ENCODE peak calls at places on chromosomes 6 and 20, in nine cellular contexts. One of them, this sample, is unnamed.

GRCh38 chr20:52152416-52152815 is 39.2 kb downstream of the ZFP64 start:
- DNase-seq in activated CD8-positive, alpha-beta memory T cell treated with anti-CD3 and anti-CD28 coated beads for 1 hour: no peak
- DNase-seq in SIG-M5: no peak
- DNase-seq in T47D: no peak
- DNase-seq in nucleus accumbens: no peak
- DNase-seq in mammary epithelial cell: no peak
- DNase-seq in activated naive CD4-positive, alpha-beta T cell treated with anti-CD3 and anti-CD28 coated beads, Interleukin-2, amount 50 U/mL, for 16 hours: no peak
- DNase-seq in fibroblast of the conjunctiva: no peak
- DNase-seq in IMR-90: no peak
- DNase-seq in this sample: no peak

GRCh38 chr6:89145461-89145961 is 344 bp upstream of the PM20D2 start:
- DNase-seq in activated CD8-positive, alpha-beta memory T cell treated with anti-CD3 and anti-CD28 coated beads for 1 hour: no peak
- DNase-seq in SIG-M5: peak
- DNase-seq in T47D: no peak
- DNase-seq in nucleus accumbens: no peak
- DNase-seq in mammary epithelial cell: peak
- DNase-seq in activated naive CD4-positive, alpha-beta T cell treated with anti-CD3 and anti-CD28 coated beads, Interleukin-2, amount 50 U/mL, for 16 hours: peak
- DNase-seq in fibroblast of the conjunctiva: no peak
- DNase-seq in IMR-90: peak
- DNase-seq in this sample: no peak

GRCh38 chr6:107712523-107713213 is 111.4 kb downstream of the SCML4 start:
- DNase-seq in activated CD8-positive, alpha-beta memory T cell treated with anti-CD3 and anti-CD28 coated beads for 1 hour: no peak
- DNase-seq in SIG-M5: no peak
- DNase-seq in T47D: no peak
- DNase-seq in nucleus accumbens: no peak
- DNase-seq in mammary epithelial cell: peak
- DNase-seq in activated naive CD4-positive, alpha-beta T cell treated with anti-CD3 and anti-CD28 coated beads, Interleukin-2, amount 50 U/mL, for 16 hours: peak
- DNase-seq in fibroblast of the conjunctiva: no peak
- DNase-seq in IMR-90: peak
- DNase-seq in this sample: no peak

GRCh38 chr20:60586417-60587105 is 628.3 kb downstream of the CDH26 start:
- DNase-seq in activated CD8-positive, alpha-beta memory T cell treated with anti-CD3 and anti-CD28 coated beads for 1 hour: no peak
- DNase-seq in SIG-M5: no peak
- DNase-seq in T47D: no peak
- DNase-seq in nucleus accumbens: no peak
- DNase-seq in mammary epithelial cell: no peak
- DNase-seq in activated naive CD4-positive, alpha-beta T cell treated with anti-CD3 and anti-CD28 coated beads, Interleukin-2, amount 50 U/mL, for 16 hours: no peak
- DNase-seq in fibroblast of the conjunctiva: no peak
- DNase-seq in IMR-90: no peak
- DNase-seq in this sample: no peak

GRCh38 chr20:49575551-49576060 is 7.7 kb upstream of the PTGIS start:
- DNase-seq in activated CD8-positive, alpha-beta memory T cell treated with anti-CD3 and anti-CD28 coated beads for 1 hour: no peak
- DNase-seq in SIG-M5: no peak
- DNase-seq in T47D: no peak
- DNase-seq in nucleus accumbens: no peak
- DNase-seq in mammary epithelial cell: no peak
- DNase-seq in activated naive CD4-positive, alpha-beta T cell treated with anti-CD3 and anti-CD28 coated beads, Interleukin-2, amount 50 U/mL, for 16 hours: no peak
- DNase-seq in fibroblast of the conjunctiva: no peak
- DNase-seq in IMR-90: no peak
- DNase-seq in this sample: no peak

GRCh38 chr20:4444404-4444803 is 277.3 kb upstream of the PRND start:
- DNase-seq in activated CD8-positive, alpha-beta memory T cell treated with anti-CD3 and anti-CD28 coated beads for 1 hour: no peak
- DNase-seq in SIG-M5: no peak
- DNase-seq in T47D: no peak
- DNase-seq in nucleus accumbens: no peak
- DNase-seq in mammary epithelial cell: peak
- DNase-seq in activated naive CD4-positive, alpha-beta T cell treated with anti-CD3 and anti-CD28 coated beads, Interleukin-2, amount 50 U/mL, for 16 hours: no peak
- DNase-seq in fibroblast of the conjunctiva: no peak
- DNase-seq in IMR-90: peak
- DNase-seq in this sample: no peak

GRCh38 chr6:118618676-118619377 is 32.6 kb downstream of the CEP85L start:
- DNase-seq in activated CD8-positive, alpha-beta memory T cell treated with anti-CD3 and anti-CD28 coated beads for 1 hour: peak
- DNase-seq in SIG-M5: no peak
- DNase-seq in T47D: peak
- DNase-seq in nucleus accumbens: peak
- DNase-seq in mammary epithelial cell: peak
- DNase-seq in activated naive CD4-positive, alpha-beta T cell treated with anti-CD3 and anti-CD28 coated beads, Interleukin-2, amount 50 U/mL, for 16 hours: peak
- DNase-seq in fibroblast of the conjunctiva: peak
- DNase-seq in IMR-90: peak
- DNase-seq in this sample: no peak

GRCh38 chr6:167409078-167409477 is 84.2 kb downstream of the TTLL2 start:
- DNase-seq in activated CD8-positive, alpha-beta memory T cell treated with anti-CD3 and anti-CD28 coated beads for 1 hour: no peak
- DNase-seq in SIG-M5: no peak
- DNase-seq in T47D: no peak
- DNase-seq in nucleus accumbens: no peak
- DNase-seq in mammary epithelial cell: no peak
- DNase-seq in activated naive CD4-positive, alpha-beta T cell treated with anti-CD3 and anti-CD28 coated beads, Interleukin-2, amount 50 U/mL, for 16 hours: no peak
- DNase-seq in fibroblast of the conjunctiva: no peak
- DNase-seq in IMR-90: no peak
- DNase-seq in this sample: no peak

GRCh38 chr6:64258752-64259151 is 623.1 kb downstream of the PHF3 start:
- DNase-seq in activated CD8-positive, alpha-beta memory T cell treated with anti-CD3 and anti-CD28 coated beads for 1 hour: no peak
- DNase-seq in SIG-M5: no peak
- DNase-seq in T47D: no peak
- DNase-seq in nucleus accumbens: no peak
- DNase-seq in mammary epithelial cell: no peak
- DNase-seq in activated naive CD4-positive, alpha-beta T cell treated with anti-CD3 and anti-CD28 coated beads, Interleukin-2, amount 50 U/mL, for 16 hours: no peak
- DNase-seq in fibroblast of the conjunctiva: no peak
- DNase-seq in IMR-90: no peak
- DNase-seq in this sample: no peak

GRCh38 chr20:12528591-12529041 is 480.2 kb upstream of the SPTLC3 start:
- DNase-seq in activated CD8-positive, alpha-beta memory T cell treated with anti-CD3 and anti-CD28 coated beads for 1 hour: no peak
- DNase-seq in SIG-M5: no peak
- DNase-seq in T47D: no peak
- DNase-seq in nucleus accumbens: no peak
- DNase-seq in mammary epithelial cell: no peak
- DNase-seq in activated naive CD4-positive, alpha-beta T cell treated with anti-CD3 and anti-CD28 coated beads, Interleukin-2, amount 50 U/mL, for 16 hours: no peak
- DNase-seq in fibroblast of the conjunctiva: no peak
- DNase-seq in IMR-90: no peak
- DNase-seq in this sample: no peak

GRCh38 chr6:111776236-111777189 is 96.7 kb downstream of the FYN start:
- DNase-seq in activated CD8-positive, alpha-beta memory T cell treated with anti-CD3 and anti-CD28 coated beads for 1 hour: no peak
- DNase-seq in SIG-M5: no peak
- DNase-seq in T47D: no peak
- DNase-seq in nucleus accumbens: no peak
- DNase-seq in mammary epithelial cell: no peak
- DNase-seq in activated naive CD4-positive, alpha-beta T cell treated with anti-CD3 and anti-CD28 coated beads, Interleukin-2, amount 50 U/mL, for 16 hours: no peak
- DNase-seq in fibroblast of the conjunctiva: no peak
- DNase-seq in IMR-90: no peak
- DNase-seq in this sample: no peak

GRCh38 chr20:51360451-51361230 is 181.9 kb downstream of the NFATC2 start:
- DNase-seq in activated CD8-positive, alpha-beta memory T cell treated with anti-CD3 and anti-CD28 coated beads for 1 hour: no peak
- DNase-seq in SIG-M5: no peak
- DNase-seq in T47D: no peak
- DNase-seq in nucleus accumbens: no peak
- DNase-seq in mammary epithelial cell: peak
- DNase-seq in activated naive CD4-positive, alpha-beta T cell treated with anti-CD3 and anti-CD28 coated beads, Interleukin-2, amount 50 U/mL, for 16 hours: no peak
- DNase-seq in fibroblast of the conjunctiva: peak
- DNase-seq in IMR-90: peak
- DNase-seq in this sample: no peak

GRCh38 chr6:15901141-15902115 is 227.5 kb upstream of the MYLIP start:
- DNase-seq in activated CD8-positive, alpha-beta memory T cell treated with anti-CD3 and anti-CD28 coated beads for 1 hour: no peak
- DNase-seq in SIG-M5: peak
- DNase-seq in T47D: peak
- DNase-seq in nucleus accumbens: no peak
- DNase-seq in mammary epithelial cell: no peak
- DNase-seq in activated naive CD4-positive, alpha-beta T cell treated with anti-CD3 and anti-CD28 coated beads, Interleukin-2, amount 50 U/mL, for 16 hours: no peak
- DNase-seq in fibroblast of the conjunctiva: no peak
- DNase-seq in IMR-90: no peak
- DNase-seq in this sample: no peak

GRCh38 chr20:13008761-13009681 is at the start of gene SPTLC3:
- DNase-seq in activated CD8-positive, alpha-beta memory T cell treated with anti-CD3 and anti-CD28 coated beads for 1 hour: no peak
- DNase-seq in SIG-M5: no peak
- DNase-seq in T47D: peak
- DNase-seq in nucleus accumbens: no peak
- DNase-seq in mammary epithelial cell: peak
- DNase-seq in activated naive CD4-positive, alpha-beta T cell treated with anti-CD3 and anti-CD28 coated beads, Interleukin-2, amount 50 U/mL, for 16 hours: no peak
- DNase-seq in fibroblast of the conjunctiva: peak
- DNase-seq in IMR-90: peak
- DNase-seq in this sample: no peak

GRCh38 chr6:168128006-168128630 is 49.1 kb upstream of the FRMD1 start:
- DNase-seq in activated CD8-positive, alpha-beta memory T cell treated with anti-CD3 and anti-CD28 coated beads for 1 hour: no peak
- DNase-seq in SIG-M5: no peak
- DNase-seq in T47D: no peak
- DNase-seq in nucleus accumbens: no peak
- DNase-seq in mammary epithelial cell: no peak
- DNase-seq in activated naive CD4-positive, alpha-beta T cell treated with anti-CD3 and anti-CD28 coated beads, Interleukin-2, amount 50 U/mL, for 16 hours: no peak
- DNase-seq in fibroblast of the conjunctiva: no peak
- DNase-seq in IMR-90: no peak
- DNase-seq in this sample: no peak

GRCh38 chr6:97765480-97765879 is 482.5 kb upstream of the MMS22L start:
- DNase-seq in activated CD8-positive, alpha-beta memory T cell treated with anti-CD3 and anti-CD28 coated beads for 1 hour: no peak
- DNase-seq in SIG-M5: no peak
- DNase-seq in T47D: no peak
- DNase-seq in nucleus accumbens: no peak
- DNase-seq in mammary epithelial cell: no peak
- DNase-seq in activated naive CD4-positive, alpha-beta T cell treated with anti-CD3 and anti-CD28 coated beads, Interleukin-2, amount 50 U/mL, for 16 hours: no peak
- DNase-seq in fibroblast of the conjunctiva: peak
- DNase-seq in IMR-90: peak
- DNase-seq in this sample: no peak

GRCh38 chr6:33695451-33695855 is 16.0 kb downstream of the UQCC2 start:
- DNase-seq in activated CD8-positive, alpha-beta memory T cell treated with anti-CD3 and anti-CD28 coated beads for 1 hour: no peak
- DNase-seq in SIG-M5: no peak
- DNase-seq in T47D: no peak
- DNase-seq in nucleus accumbens: no peak
- DNase-seq in mammary epithelial cell: no peak
- DNase-seq in activated naive CD4-positive, alpha-beta T cell treated with anti-CD3 and anti-CD28 coated beads, Interleukin-2, amount 50 U/mL, for 16 hours: no peak
- DNase-seq in fibroblast of the conjunctiva: no peak
- DNase-seq in IMR-90: no peak
- DNase-seq in this sample: no peak

GRCh38 chr6:35360349-35361138 is 18.2 kb downstream of the PPARD start:
- DNase-seq in activated CD8-positive, alpha-beta memory T cell treated with anti-CD3 and anti-CD28 coated beads for 1 hour: no peak
- DNase-seq in SIG-M5: no peak
- DNase-seq in T47D: peak
- DNase-seq in nucleus accumbens: peak
- DNase-seq in mammary epithelial cell: peak
- DNase-seq in activated naive CD4-positive, alpha-beta T cell treated with anti-CD3 and anti-CD28 coated beads, Interleukin-2, amount 50 U/mL, for 16 hours: no peak
- DNase-seq in fibroblast of the conjunctiva: no peak
- DNase-seq in IMR-90: peak
- DNase-seq in this sample: no peak

GRCh38 chr20:17721802-17722486 is 22.2 kb downstream of the BANF2 start:
- DNase-seq in activated CD8-positive, alpha-beta memory T cell treated with anti-CD3 and anti-CD28 coated beads for 1 hour: no peak
- DNase-seq in SIG-M5: no peak
- DNase-seq in T47D: peak
- DNase-seq in nucleus accumbens: no peak
- DNase-seq in mammary epithelial cell: no peak
- DNase-seq in activated naive CD4-positive, alpha-beta T cell treated with anti-CD3 and anti-CD28 coated beads, Interleukin-2, amount 50 U/mL, for 16 hours: no peak
- DNase-seq in fibroblast of the conjunctiva: no peak
- DNase-seq in IMR-90: no peak
- DNase-seq in this sample: no peak

GRCh38 chr20:62427172-62428007 is at the start of gene RBBP8NL:
- DNase-seq in activated CD8-positive, alpha-beta memory T cell treated with anti-CD3 and anti-CD28 coated beads for 1 hour: no peak
- DNase-seq in SIG-M5: no peak
- DNase-seq in T47D: peak
- DNase-seq in nucleus accumbens: no peak
- DNase-seq in mammary epithelial cell: peak
- DNase-seq in activated naive CD4-positive, alpha-beta T cell treated with anti-CD3 and anti-CD28 coated beads, Interleukin-2, amount 50 U/mL, for 16 hours: no peak
- DNase-seq in fibroblast of the conjunctiva: no peak
- DNase-seq in IMR-90: no peak
- DNase-seq in this sample: no peak

GRCh38 chr20:25018425-25018824 is 25.9 kb upstream of the APMAP start:
- DNase-seq in activated CD8-positive, alpha-beta memory T cell treated with anti-CD3 and anti-CD28 coated beads for 1 hour: no peak
- DNase-seq in SIG-M5: no peak
- DNase-seq in T47D: peak
- DNase-seq in nucleus accumbens: no peak
- DNase-seq in mammary epithelial cell: no peak
- DNase-seq in activated naive CD4-positive, alpha-beta T cell treated with anti-CD3 and anti-CD28 coated beads, Interleukin-2, amount 50 U/mL, for 16 hours: no peak
- DNase-seq in fibroblast of the conjunctiva: no peak
- DNase-seq in IMR-90: no peak
- DNase-seq in this sample: no peak

GRCh38 chr6:15320683-15321082 is 74.8 kb downstream of the JARID2 start:
- DNase-seq in activated CD8-positive, alpha-beta memory T cell treated with anti-CD3 and anti-CD28 coated beads for 1 hour: no peak
- DNase-seq in SIG-M5: no peak
- DNase-seq in T47D: no peak
- DNase-seq in nucleus accumbens: no peak
- DNase-seq in mammary epithelial cell: peak
- DNase-seq in activated naive CD4-positive, alpha-beta T cell treated with anti-CD3 and anti-CD28 coated beads, Interleukin-2, amount 50 U/mL, for 16 hours: no peak
- DNase-seq in fibroblast of the conjunctiva: no peak
- DNase-seq in IMR-90: peak
- DNase-seq in this sample: no peak